ENCODE peak calls at places on chromosome 9, in six cellular contexts. One of them, this sample, is unnamed.

GRCh38 chr9:17437813-17438212 is 141.1 kb upstream of the SH3GL2 start:
- DNase-seq in effector memory CD4-positive, alpha-beta T cell: no peak
- DNase-seq in GM23338: no peak
- DNase-seq in fibroblast of lung: no peak
- DNase-seq in transverse colon: no peak
- DNase-seq in coronary artery: no peak
- DNase-seq in this sample: no peak

GRCh38 chr9:79477955-79478751 is 93.6 kb upstream of the TLE4 start:
- DNase-seq in coronary artery: no peak
- DNase-seq in GM23338: peak; percentile 82
- DNase-seq in fibroblast of lung: no peak
- DNase-seq in effector memory CD4-positive, alpha-beta T cell: no peak
- DNase-seq in transverse colon: peak; percentile 17
- DNase-seq in this sample: no peak

GRCh38 chr9:11038366-11038765 is 425.6 kb upstream of the PTPRD start:
- DNase-seq in transverse colon: no peak
- DNase-seq in coronary artery: no peak
- DNase-seq in effector memory CD4-positive, alpha-beta T cell: no peak
- DNase-seq in fibroblast of lung: no peak
- DNase-seq in GM23338: peak; percentile 17
- DNase-seq in this sample: no peak

GRCh38 chr9:124222918-124223720 is 34.6 kb upstream of the NEK6 start:
- DNase-seq in effector memory CD4-positive, alpha-beta T cell: no peak
- DNase-seq in coronary artery: no peak
- DNase-seq in GM23338: no peak
- DNase-seq in fibroblast of lung: peak; percentile 63
- DNase-seq in transverse colon: peak; percentile 90
- DNase-seq in this sample: peak; percentile 85

GRCh38 chr9:121278535-121279169 is 10.7 kb downstream of the GSN start:
- DNase-seq in fibroblast of lung: peak; percentile 96
- DNase-seq in effector memory CD4-positive, alpha-beta T cell: no peak
- DNase-seq in coronary artery: peak; percentile 88
- DNase-seq in GM23338: peak; percentile 72
- DNase-seq in transverse colon: peak; percentile 67
- DNase-seq in this sample: peak; percentile 80

GRCh38 chr9:74824654-74825053 is 63.1 kb downstream of the TRPM6 start:
- DNase-seq in GM23338: no peak
- DNase-seq in coronary artery: no peak
- DNase-seq in fibroblast of lung: peak; percentile 42
- DNase-seq in transverse colon: peak; percentile 72
- DNase-seq in effector memory CD4-positive, alpha-beta T cell: no peak
- DNase-seq in this sample: no peak

GRCh38 chr9:134657666-134658377 is 16.2 kb downstream of the COL5A1 start:
- DNase-seq in coronary artery: no peak
- DNase-seq in transverse colon: no peak
- DNase-seq in GM23338: no peak
- DNase-seq in fibroblast of lung: no peak
- DNase-seq in effector memory CD4-positive, alpha-beta T cell: no peak
- DNase-seq in this sample: peak; percentile 67

GRCh38 chr9:131578778-131579504 is 33.6 kb downstream of the PRRT1B start:
- DNase-seq in transverse colon: peak; percentile 35
- DNase-seq in fibroblast of lung: no peak
- DNase-seq in coronary artery: no peak
- DNase-seq in effector memory CD4-positive, alpha-beta T cell: peak; percentile 8
- DNase-seq in GM23338: no peak
- DNase-seq in this sample: peak; percentile 71

GRCh38 chr9:134419684-134420076 is 93.4 kb downstream of the RXRA start:
- DNase-seq in transverse colon: no peak
- DNase-seq in effector memory CD4-positive, alpha-beta T cell: no peak
- DNase-seq in coronary artery: no peak
- DNase-seq in GM23338: peak; percentile 74
- DNase-seq in fibroblast of lung: no peak
- DNase-seq in this sample: no peak

GRCh38 chr9:27090716-27091115 is 18.3 kb upstream of the TEK start:
- DNase-seq in coronary artery: no peak
- DNase-seq in transverse colon: no peak
- DNase-seq in fibroblast of lung: no peak
- DNase-seq in GM23338: no peak
- DNase-seq in effector memory CD4-positive, alpha-beta T cell: no peak
- DNase-seq in this sample: no peak

GRCh38 chr9:107465467-107466451 is 23.8 kb downstream of the KLF4 start:
- DNase-seq in GM23338: peak; percentile 85
- DNase-seq in transverse colon: peak; percentile 75
- DNase-seq in effector memory CD4-positive, alpha-beta T cell: no peak
- DNase-seq in coronary artery: peak; percentile 81
- DNase-seq in fibroblast of lung: peak; percentile 63
- DNase-seq in this sample: peak; percentile 79

GRCh38 chr9:129938291-129938979 is 103.2 kb downstream of the USP20 start:
- DNase-seq in coronary artery: no peak
- DNase-seq in fibroblast of lung: peak; percentile 59
- DNase-seq in effector memory CD4-positive, alpha-beta T cell: no peak
- DNase-seq in GM23338: peak; percentile 47
- DNase-seq in transverse colon: no peak
- DNase-seq in this sample: no peak
- H3K27ac ChIP-seq in coronary artery: peak overlapping the region; percentile 9
- H3K27ac ChIP-seq in fibroblast of lung: no peak overlapping the region
- H3K27ac ChIP-seq in effector memory CD4-positive, alpha-beta T cell: no peak overlapping the region
- H3K27ac ChIP-seq in GM23338: peak overlapping the region; percentile 21
- H3K27ac ChIP-seq in transverse colon: peak overlapping the region; percentile 63
- H3K27ac ChIP-seq in this sample: peak overlapping the region; percentile 95

GRCh38 chr9:127987103-127987614 is 6.4 kb upstream of the EEIG1 start:
- DNase-seq in effector memory CD4-positive, alpha-beta T cell: no peak
- DNase-seq in GM23338: no peak
- DNase-seq in transverse colon: no peak
- DNase-seq in fibroblast of lung: no peak
- DNase-seq in coronary artery: no peak
- DNase-seq in this sample: no peak
- H3K27ac ChIP-seq in effector memory CD4-positive, alpha-beta T cell: no peak overlapping the region
- H3K27ac ChIP-seq in GM23338: no peak overlapping the region
- H3K27ac ChIP-seq in transverse colon: no peak overlapping the region
- H3K27ac ChIP-seq in fibroblast of lung: no peak overlapping the region
- H3K27ac ChIP-seq in coronary artery: no peak overlapping the region
- H3K27ac ChIP-seq in this sample: no peak overlapping the region

GRCh38 chr9:70144131-70144503 is 100.5 kb downstream of the MAMDC2 start:
- DNase-seq in fibroblast of lung: no peak
- DNase-seq in coronary artery: no peak
- DNase-seq in transverse colon: no peak
- DNase-seq in GM23338: no peak
- DNase-seq in effector memory CD4-positive, alpha-beta T cell: no peak
- DNase-seq in this sample: no peak

GRCh38 chr9:70143394-70144130 is 99.9 kb downstream of the MAMDC2 start:
- DNase-seq in coronary artery: no peak
- DNase-seq in transverse colon: no peak
- DNase-seq in fibroblast of lung: no peak
- DNase-seq in GM23338: no peak
- DNase-seq in effector memory CD4-positive, alpha-beta T cell: no peak
- DNase-seq in this sample: no peak

GRCh38 chr9:70142101-70142500 is 98.5 kb downstream of the MAMDC2 start:
- DNase-seq in effector memory CD4-positive, alpha-beta T cell: no peak
- DNase-seq in coronary artery: no peak
- DNase-seq in transverse colon: no peak
- DNase-seq in GM23338: no peak
- DNase-seq in fibroblast of lung: no peak
- DNase-seq in this sample: no peak

GRCh38 chr9:70145981-70146380 is 102.3 kb downstream of the MAMDC2 start:
- DNase-seq in coronary artery: no peak
- DNase-seq in effector memory CD4-positive, alpha-beta T cell: no peak
- DNase-seq in fibroblast of lung: no peak
- DNase-seq in GM23338: no peak
- DNase-seq in transverse colon: no peak
- DNase-seq in this sample: no peak
- H3K27ac ChIP-seq in coronary artery: no peak overlapping the region
- H3K27ac ChIP-seq in effector memory CD4-positive, alpha-beta T cell: no peak overlapping the region
- H3K27ac ChIP-seq in fibroblast of lung: no peak overlapping the region
- H3K27ac ChIP-seq in GM23338: no peak overlapping the region
- H3K27ac ChIP-seq in transverse colon: no peak overlapping the region
- H3K27ac ChIP-seq in this sample: no peak overlapping the region

GRCh38 chr9:95030344-95030743 is 287.2 kb downstream of the FANCC start:
- DNase-seq in GM23338: no peak
- DNase-seq in effector memory CD4-positive, alpha-beta T cell: no peak
- DNase-seq in fibroblast of lung: no peak
- DNase-seq in coronary artery: no peak
- DNase-seq in transverse colon: no peak
- DNase-seq in this sample: no peak
- H3K27ac ChIP-seq in GM23338: no peak overlapping the region
- H3K27ac ChIP-seq in effector memory CD4-positive, alpha-beta T cell: no peak overlapping the region
- H3K27ac ChIP-seq in fibroblast of lung: no peak overlapping the region
- H3K27ac ChIP-seq in coronary artery: peak overlapping the region; percentile 92
- H3K27ac ChIP-seq in transverse colon: peak overlapping the region; percentile 72
- H3K27ac ChIP-seq in this sample: peak overlapping the region; percentile 72

GRCh38 chr9:133129001-133129799 is 8.2 kb upstream of the RALGDS start:
- DNase-seq in fibroblast of lung: no peak
- DNase-seq in coronary artery: no peak
- DNase-seq in effector memory CD4-positive, alpha-beta T cell: no peak
- DNase-seq in transverse colon: peak; percentile 8
- DNase-seq in GM23338: no peak
- DNase-seq in this sample: no peak
- H3K27ac ChIP-seq in fibroblast of lung: no peak overlapping the region
- H3K27ac ChIP-seq in coronary artery: no peak overlapping the region
- H3K27ac ChIP-seq in effector memory CD4-positive, alpha-beta T cell: peak overlapping the region; percentile 99
- H3K27ac ChIP-seq in transverse colon: no peak overlapping the region
- H3K27ac ChIP-seq in GM23338: no peak overlapping the region
- H3K27ac ChIP-seq in this sample: no peak overlapping the region

DNA sequence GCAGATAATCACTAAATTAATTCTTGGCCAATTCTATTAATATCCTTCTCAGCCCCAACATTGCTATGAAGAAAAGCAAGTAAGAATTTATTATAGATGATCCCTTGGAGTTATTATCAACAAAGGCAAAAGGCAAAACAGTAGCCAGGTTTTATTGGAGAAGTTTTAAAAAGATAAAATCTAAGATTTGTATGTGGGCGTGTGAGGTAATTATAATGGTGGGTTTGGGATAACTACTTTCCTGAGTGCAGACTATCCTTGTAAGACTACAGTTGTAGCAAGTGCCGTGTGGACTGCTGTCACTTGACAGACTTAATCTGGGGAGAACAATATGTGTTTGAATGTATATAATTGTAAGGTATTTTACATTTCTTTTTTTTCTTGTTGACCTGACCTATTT is 23.2 kb downstream of the SLC31A1 start:
- DNase-seq in transverse colon: no peak
- DNase-seq in effector memory CD4-positive, alpha-beta T cell: no peak
- DNase-seq in coronary artery: no peak
- DNase-seq in GM23338: no peak
- DNase-seq in fibroblast of lung: no peak
- DNase-seq in this sample: no peak
- H3K27ac ChIP-seq in transverse colon: no peak overlapping the region
- H3K27ac ChIP-seq in effector memory CD4-positive, alpha-beta T cell: no peak overlapping the region
- H3K27ac ChIP-seq in coronary artery: no peak overlapping the region
- H3K27ac ChIP-seq in GM23338: no peak overlapping the region
- H3K27ac ChIP-seq in fibroblast of lung: no peak overlapping the region
- H3K27ac ChIP-seq in this sample: no peak overlapping the region

DNA sequence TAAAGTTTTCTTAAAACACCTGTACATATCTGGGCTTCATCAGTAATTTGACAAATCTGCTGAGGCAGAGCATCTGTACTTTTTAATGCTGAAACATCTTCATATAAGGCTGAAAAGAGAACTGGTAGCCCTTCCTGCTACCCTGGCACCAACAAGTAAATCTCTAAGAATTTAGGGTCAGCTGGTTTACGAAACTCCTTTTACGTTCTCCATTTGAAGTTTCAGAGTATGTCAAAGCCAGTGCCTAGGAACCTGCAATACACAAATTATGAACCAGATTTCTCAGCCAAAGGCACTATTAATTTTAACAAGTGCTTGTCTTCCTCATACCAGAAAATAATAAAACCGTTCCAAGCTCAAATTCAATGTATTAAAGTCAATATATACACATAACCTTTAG is 3.8 kb downstream of the ZFAND5 start:
- DNase-seq in coronary artery: no peak
- DNase-seq in effector memory CD4-positive, alpha-beta T cell: no peak
- DNase-seq in fibroblast of lung: no peak
- DNase-seq in GM23338: no peak
- DNase-seq in transverse colon: no peak
- DNase-seq in this sample: no peak
- H3K27ac ChIP-seq in coronary artery: peak overlapping the region; percentile 99
- H3K27ac ChIP-seq in effector memory CD4-positive, alpha-beta T cell: no peak overlapping the region
- H3K27ac ChIP-seq in fibroblast of lung: no peak overlapping the region
- H3K27ac ChIP-seq in GM23338: no peak overlapping the region
- H3K27ac ChIP-seq in transverse colon: peak overlapping the region; percentile 100
- H3K27ac ChIP-seq in this sample: no peak overlapping the region

GRCh38 chr9:110115341-110115820 is 92.6 kb downstream of the C9orf152 start:
- DNase-seq in coronary artery: peak; percentile 74
- DNase-seq in effector memory CD4-positive, alpha-beta T cell: no peak
- DNase-seq in fibroblast of lung: peak; percentile 86
- DNase-seq in GM23338: no peak
- DNase-seq in transverse colon: no peak
- DNase-seq in this sample: no peak
- H3K27ac ChIP-seq in coronary artery: peak overlapping the region; percentile 43
- H3K27ac ChIP-seq in effector memory CD4-positive, alpha-beta T cell: no peak overlapping the region
- H3K27ac ChIP-seq in fibroblast of lung: peak overlapping the region; percentile 85
- H3K27ac ChIP-seq in GM23338: peak overlapping the region; percentile 74
- H3K27ac ChIP-seq in transverse colon: peak overlapping the region; percentile 4
- H3K27ac ChIP-seq in this sample: no peak overlapping the region

DNA sequence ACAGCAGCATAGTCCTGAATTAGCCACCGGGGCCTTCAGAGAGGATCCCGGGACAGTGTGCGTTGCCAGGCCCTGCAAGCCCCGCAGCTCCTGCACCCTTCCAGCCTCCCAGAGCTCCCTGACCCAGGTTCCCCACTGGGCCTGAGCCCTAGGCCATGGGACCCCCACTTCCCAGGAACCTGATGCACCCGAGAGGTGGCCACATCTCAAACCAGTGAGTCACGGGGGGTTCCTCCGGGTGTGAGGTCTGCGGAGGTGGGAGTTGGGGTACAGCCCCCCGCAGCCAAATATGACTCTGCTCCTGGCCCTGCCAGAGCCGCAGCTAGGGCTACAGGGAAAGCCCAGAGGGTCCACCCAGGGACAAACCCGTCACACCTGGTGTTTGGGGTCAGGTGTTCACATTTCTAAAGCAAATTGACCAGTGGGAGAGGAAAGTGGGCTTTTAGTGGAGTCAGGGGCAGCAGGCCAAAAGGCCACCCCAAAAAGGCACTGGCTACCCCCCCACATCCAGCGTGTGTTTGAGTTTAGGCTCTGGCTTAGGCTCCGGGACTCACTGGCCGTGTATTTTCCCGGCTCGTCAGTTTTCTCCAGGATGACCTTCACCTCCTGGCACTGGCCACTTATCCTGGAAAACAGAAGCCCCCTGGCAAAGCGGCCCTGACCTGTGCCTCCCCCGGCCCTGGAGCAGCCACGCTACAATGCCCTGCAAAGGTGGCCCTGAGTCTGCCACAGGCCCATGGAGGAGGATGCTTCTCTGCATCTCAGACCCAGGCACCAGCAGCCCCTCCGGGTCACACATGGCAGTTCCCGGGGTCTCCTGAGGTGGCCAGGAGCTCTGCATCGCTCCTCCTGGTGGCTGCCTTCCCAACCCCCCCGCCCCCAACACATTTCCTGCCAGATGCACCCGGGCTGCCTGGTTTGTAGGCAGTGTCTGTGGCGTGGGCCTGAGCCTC is 17.4 kb upstream of the OBP2B start:
- DNase-seq in transverse colon: no peak
- DNase-seq in effector memory CD4-positive, alpha-beta T cell: no peak
- DNase-seq in fibroblast of lung: no peak
- DNase-seq in GM23338: peak; percentile 41
- DNase-seq in coronary artery: peak; percentile 66
- DNase-seq in this sample: no peak
- H3K27ac ChIP-seq in transverse colon: no peak overlapping the region
- H3K27ac ChIP-seq in effector memory CD4-positive, alpha-beta T cell: no peak overlapping the region
- H3K27ac ChIP-seq in fibroblast of lung: no peak overlapping the region
- H3K27ac ChIP-seq in GM23338: no peak overlapping the region
- H3K27ac ChIP-seq in coronary artery: no peak overlapping the region
- H3K27ac ChIP-seq in this sample: no peak overlapping the region

GRCh38 chr9:6224393-6225154 is 9.0 kb downstream of the IL33 start:
- DNase-seq in coronary artery: no peak
- DNase-seq in fibroblast of lung: no peak
- DNase-seq in GM23338: no peak
- DNase-seq in effector memory CD4-positive, alpha-beta T cell: no peak
- DNase-seq in transverse colon: no peak
- DNase-seq in this sample: no peak
- H3K27ac ChIP-seq in coronary artery: peak overlapping the region; percentile 39
- H3K27ac ChIP-seq in fibroblast of lung: no peak overlapping the region
- H3K27ac ChIP-seq in GM23338: no peak overlapping the region
- H3K27ac ChIP-seq in effector memory CD4-positive, alpha-beta T cell: no peak overlapping the region
- H3K27ac ChIP-seq in transverse colon: peak overlapping the region; percentile 41
- H3K27ac ChIP-seq in this sample: no peak overlapping the region

This sample was measured in aorta.